ENCODE peak calls at places on chromosomes 11 and 22, in ten cellular contexts. D is transverse colon; A is choroid plexus epithelial cell; Y is GM10248; G is CD8-positive, alpha-beta T cell; R is brain microvascular endothelial cell; U is BJ; B is AG04450; V is WERI-Rb-1; J is glutamatergic neuron. M is an unnamed sample.

GRCh38 chr11:62806611-62807121 is 1.4 kb upstream of the NXF1 start:
- DNase-seq in D (peak; percentile 10), A (peak; percentile 67), Y (no peak), G (no peak), R (no peak), U (no peak), B (no peak), V (no peak), J (no peak), M (no peak)

GRCh38 chr22:48240165-48240934 is 1477.9 kb downstream of the TBC1D22A start:
- DNase-seq in D (no peak), A (no peak), Y (no peak), G (no peak), R (no peak), U (no peak), B (no peak), V (no peak), J (no peak), M (no peak)

GRCh38 chr11:66744485-66745355 is 15.7 kb upstream of the SPTBN2 start:
- DNase-seq in D (peak; percentile 91), A (peak; percentile 53), Y (peak; percentile 99), G (peak; percentile 76), R (peak; percentile 45), U (peak; percentile 10), B (no peak), V (peak; percentile 91), J (peak; percentile 84), M (peak; percentile 99)

GRCh38 chr22:28019360-28019759 is 100.3 kb upstream of the PITPNB start:
- DNase-seq in D (peak; percentile 3), A (no peak), Y (no peak), G (no peak), R (no peak), U (no peak), B (no peak), V (no peak), J (peak; percentile 13), M (no peak)

GRCh38 chr11:82356316-82356715 is 377.3 kb downstream of the FAM181B start:
- DNase-seq in D (no peak), A (no peak), Y (no peak), G (no peak), R (no peak), U (no peak), B (no peak), V (no peak), J (no peak), M (no peak)

GRCh38 chr22:20205964-20206708 is 55.3 kb upstream of the CCDC188 start:
- DNase-seq in D (peak; percentile 78), A (peak; percentile 82), Y (peak; percentile 74), G (peak; percentile 21), R (peak; percentile 38), U (peak; percentile 18), B (peak; percentile 11), V (peak; percentile 38), J (no peak), M (peak; percentile 80)

GRCh38 chr11:119206512-119207299 is 567 bp downstream of the CBL start:
- DNase-seq in D (peak; percentile 55), A (peak; percentile 21), Y (peak; percentile 76), G (no peak), R (peak; percentile 5), U (no peak), B (no peak), V (peak; percentile 46), J (peak; percentile 77), M (peak; percentile 86)

GRCh38 chr11:3989251-3989650 is 105.3 kb upstream of the RRM1 start:
- DNase-seq in D (no peak), A (no peak), Y (no peak), G (no peak), R (no peak), U (no peak), B (no peak), V (no peak), J (peak; percentile 31), M (no peak)

GRCh38 chr11:73734996-73735395 is 25.9 kb downstream of the RAB6A start:
- DNase-seq in D (no peak), A (peak; percentile 54), Y (no peak), G (no peak), R (no peak), U (no peak), B (no peak), V (no peak), J (no peak), M (no peak)

GRCh38 chr11:73728000-73728399 is 32.9 kb downstream of the RAB6A start:
- DNase-seq in D (no peak), A (no peak), Y (no peak), G (no peak), R (no peak), U (no peak), B (no peak), V (no peak), J (no peak), M (no peak)

GRCh38 chr11:73726825-73727224 is 34.0 kb downstream of the RAB6A start:
- DNase-seq in D (no peak), A (no peak), Y (no peak), G (no peak), R (no peak), U (no peak), B (no peak), V (no peak), J (no peak), M (no peak)

GRCh38 chr11:73729594-73730206 is 31.2 kb downstream of the RAB6A start:
- DNase-seq in D (no peak), A (no peak), Y (no peak), G (no peak), R (no peak), U (no peak), B (no peak), V (peak; percentile 49), J (peak; percentile 60), M (no peak)
- TF ChIP-seq CTCF in D (peak; percentile 15), A (peak; percentile 60), Y (no peak), G (peak; percentile 47), R (peak; percentile 69), U (peak; percentile 43), B (peak; percentile 45), V (peak; percentile 68), J (peak; percentile 66), M (no peak)

DNA sequence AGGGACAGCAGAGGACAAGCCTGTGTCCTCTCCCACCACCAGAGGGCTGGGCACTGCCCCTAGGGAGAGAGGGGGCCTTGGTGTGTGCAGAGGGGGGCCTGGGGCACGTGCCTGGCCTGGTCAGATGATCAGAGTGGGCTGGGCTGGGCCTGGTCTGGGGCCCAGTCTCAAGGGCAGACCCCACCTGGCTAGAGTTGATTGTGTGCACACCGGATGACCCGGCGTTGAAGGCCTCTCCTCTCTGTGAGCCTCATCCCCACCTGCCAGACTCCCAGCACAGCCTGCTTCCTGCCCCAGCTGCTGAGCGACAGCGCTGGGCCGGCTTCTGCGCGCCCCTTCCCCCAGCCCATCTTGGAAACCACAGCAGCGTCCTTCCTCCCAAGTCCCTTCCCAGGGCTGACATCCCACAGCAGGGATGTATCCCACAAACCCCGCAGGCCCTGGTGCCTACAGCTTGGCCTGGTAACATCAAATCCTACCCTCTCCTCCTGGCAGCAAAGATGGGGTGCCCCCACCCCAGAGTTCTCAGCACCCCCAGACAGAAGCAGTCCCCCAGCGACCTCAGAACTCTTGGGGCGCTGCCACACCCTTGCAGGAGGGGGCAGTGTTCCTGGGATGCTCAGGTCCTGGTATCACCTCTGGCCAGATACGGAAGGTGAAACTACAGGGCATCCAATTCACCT is 11.1 kb upstream of the TSSC4 start:
- DNase-seq in D (no peak), A (no peak), Y (no peak), G (no peak), R (no peak), U (no peak), B (no peak), V (no peak), J (peak; percentile 55), M (no peak)
- TF ChIP-seq CTCF in D (no peak), A (peak; percentile 41), Y (no peak), G (no peak), R (peak; percentile 38), U (peak; percentile 25), B (peak; percentile 18), V (peak; percentile 26), J (no peak), M (no peak)

GRCh38 chr22:44669725-44670027 is 32.3 kb upstream of the PRR5 start:
- DNase-seq in D (no peak), A (peak; percentile 45), Y (no peak), G (no peak), R (no peak), U (no peak), B (no peak), V (peak; percentile 58), J (no peak), M (no peak)
- TF ChIP-seq CTCF in D (no peak), A (peak; percentile 66), Y (no peak), G (peak; percentile 13), R (peak; percentile 55), U (peak; percentile 80), B (peak; percentile 59), V (peak; percentile 94), J (peak; percentile 23), M (no peak)

GRCh38 chr11:57460756-57461749 is 725 bp downstream of the RTN4RL2 start:
- DNase-seq in D (no peak), A (no peak), Y (peak; percentile 21), G (no peak), R (no peak), U (no peak), B (no peak), V (no peak), J (peak; percentile 33), M (no peak)

GRCh38 chr11:57458410-57459111 is 1.8 kb upstream of the RTN4RL2 start:
- DNase-seq in D (peak; percentile 56), A (no peak), Y (peak; percentile 69), G (no peak), R (peak; percentile 2), U (no peak), B (no peak), V (peak; percentile 45), J (peak; percentile 78), M (peak; percentile 68)

GRCh38 chr11:57459112-57460016 is 964 bp upstream of the RTN4RL2 start:
- DNase-seq in D (no peak), A (no peak), Y (peak; percentile 32), G (no peak), R (no peak), U (no peak), B (no peak), V (no peak), J (peak; percentile 34), M (peak; percentile 59)

GRCh38 chr11:57461841-57462489 is 1.6 kb downstream of the RTN4RL2 start:
- DNase-seq in D (no peak), A (no peak), Y (no peak), G (no peak), R (no peak), U (no peak), B (no peak), V (no peak), J (no peak), M (no peak)

DNA sequence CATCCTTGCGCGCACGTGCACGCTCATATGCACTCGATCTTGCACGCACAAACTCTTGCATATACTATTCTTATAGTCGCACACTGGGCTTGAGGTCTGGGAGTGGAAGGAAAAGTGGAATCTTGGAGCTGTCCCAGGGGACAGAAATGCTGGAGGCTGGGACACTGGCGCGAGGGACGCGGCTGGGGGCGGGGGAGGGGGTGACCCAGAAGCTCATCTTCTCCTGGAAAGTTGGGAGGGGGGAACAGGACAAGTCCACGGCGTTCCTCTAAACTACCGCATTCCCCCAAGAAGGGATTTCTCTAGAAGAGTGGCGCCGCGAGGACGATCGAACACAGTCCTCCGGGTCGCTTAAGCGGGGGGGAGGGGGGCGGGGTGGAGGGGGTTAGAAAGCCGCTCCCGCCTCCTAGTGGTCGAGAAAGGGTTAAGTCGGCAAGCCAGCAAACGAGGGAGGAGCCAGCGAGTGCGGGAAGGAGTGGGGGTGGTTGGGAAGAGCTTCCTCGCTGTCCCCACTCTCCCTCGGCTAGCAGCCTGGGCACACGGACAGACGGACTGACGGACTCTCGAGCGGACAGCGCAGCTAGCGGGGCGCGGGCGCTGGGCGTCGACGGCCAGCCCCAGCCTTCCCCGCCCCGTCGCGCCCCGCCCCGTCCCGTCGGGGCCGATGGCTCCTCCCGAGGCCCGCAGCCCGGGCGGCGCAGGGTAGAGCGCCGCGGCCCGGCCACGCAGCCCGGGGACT is at the start of gene RTN4RL2:
- DNase-seq in D (no peak), A (peak; percentile 37), Y (peak; percentile 81), G (no peak), R (peak; percentile 20), U (no peak), B (no peak), V (peak; percentile 65), J (peak; percentile 79), M (peak; percentile 89)
- TF ChIP-seq CTCF in D (peak; percentile 23), A (peak; percentile 19), Y (peak; percentile 45), G (no peak), R (peak; percentile 47), U (peak; percentile 16), B (peak; percentile 38), V (peak; percentile 39), J (peak; percentile 71), M (peak; percentile 23)

M was measured in GM20000.